ENCODE peak calls at places on chromosomes 7 and 10, in ten cellular contexts. F is coronary artery; C is transverse colon; Q is mucosa of gallbladder; H is LHCN-M2; I is activated CD8-positive, alpha-beta memory T cell treated with anti-CD3 and anti-CD28 coated beads, Interleukin-2, amount 50 U/mL, for 48 hours; B is H9; M is HFF-Myc; W is stimulated activated CD4-positive, alpha-beta T cell treated with anti-CD3 and anti-CD28 coated beads, Interleukin-2, amount 100 ng/mL, for 48 hours; K is NCI-H1105 treated with DMSO at 0.1 percent for 48 hours. E is an unnamed sample.

GRCh38 chr10:114389429-114389828 is 14.9 kb downstream of the AFAP1L2 start:
- DNase-seq in Q (peak), I (peak), W (no peak), K (no peak), M (no peak), F (no peak), B (no peak), C (no peak), H (peak), E (peak)

GRCh38 chr10:33950216-33950615 is 615.7 kb upstream of the NRP1 start:
- DNase-seq in F (no peak), W (no peak), I (no peak), B (no peak), M (no peak), K (no peak), C (no peak), Q (no peak), H (peak), E (no peak)

GRCh38 chr7:158811461-158811860 is 17.8 kb downstream of the ESYT2 start:
- DNase-seq in K (no peak), H (peak), B (no peak), Q (no peak), I (peak), C (no peak), F (no peak), W (peak), M (no peak), E (peak)

GRCh38 chr7:125316451-125316850 is 386.8 kb upstream of the POT1 start:
- DNase-seq in M (no peak), B (peak), I (no peak), C (no peak), Q (peak), H (no peak), K (no peak), F (no peak), W (no peak), E (no peak)

GRCh38 chr10:102648889-102649752 is 4.8 kb downstream of the TRIM8 start:
- DNase-seq in I (no peak), B (no peak), H (no peak), F (no peak), K (no peak), M (no peak), Q (no peak), W (no peak), C (no peak), E (no peak)

GRCh38 chr10:88120075-88120474 is 256.6 kb downstream of the PTEN start:
- DNase-seq in C (no peak), K (no peak), M (no peak), Q (no peak), F (no peak), W (no peak), H (no peak), I (no peak), B (no peak), E (no peak)

GRCh38 chr7:28354601-28355062 is 57.7 kb upstream of the CREB5 start:
- DNase-seq in I (no peak), M (peak), C (no peak), H (peak), Q (no peak), B (no peak), K (no peak), W (no peak), F (no peak), E (peak)

GRCh38 chr7:93036149-93036640 is 81.6 kb downstream of the SAMD9 start:
- DNase-seq in B (no peak), M (no peak), C (no peak), H (no peak), K (no peak), W (no peak), I (no peak), Q (no peak), F (no peak), E (no peak)

GRCh38 chr7:4861673-4862072 is at the start of gene PAPOLB:
- DNase-seq in F (peak), H (no peak), B (no peak), W (no peak), K (no peak), C (no peak), Q (no peak), M (no peak), I (peak), E (no peak)

GRCh38 chr7:94300176-94300835 is 94.4 kb upstream of the COL1A2 start:
- DNase-seq in W (no peak), C (no peak), B (no peak), F (no peak), K (no peak), I (no peak), Q (no peak), M (no peak), H (peak), E (peak)

GRCh38 chr7:3217166-3217565 is 83.9 kb upstream of the SDK1 start:
- DNase-seq in B (no peak), M (no peak), Q (no peak), F (no peak), I (peak), C (no peak), K (no peak), H (no peak), W (no peak), E (peak)

GRCh38 chr10:49323896-49324270 is 24.9 kb downstream of the C10orf71 start:
- DNase-seq in B (no peak), M (no peak), K (no peak), W (no peak), F (peak), C (no peak), H (no peak), Q (no peak), I (no peak), E (no peak)

GRCh38 chr7:111839261-111839660 is 277.0 kb upstream of the IMMP2L start:
- DNase-seq in W (no peak), I (no peak), H (no peak), B (no peak), M (no peak), Q (no peak), K (no peak), C (no peak), F (no peak), E (no peak)